ENCODE peak calls at places on chromosome 4, in five cellular contexts. N is cardiac fibroblast, Z is fibroblast of lung, L is heart right ventricle, D is NB4. H is an unnamed sample.
A peak's percentile ranks its signal among the peaks of the same experiment; 100 is the strongest.

GRCh38 chr4:55549888-55550287 is 3.2 kb upstream of the CLOCK start:
- DNase-seq in N (peak; percentile 74), Z (peak; percentile 30), L (no peak), D (no peak), H (peak; percentile 82)

GRCh38 chr4:150578745-150579470 is 3.0 kb upstream of the MAB21L2 start:
- DNase-seq in N (peak; percentile 45), Z (peak; percentile 55), L (no peak), D (no peak), H (no peak)

GRCh38 chr4:28686618-28687017 is 1826.0 kb downstream of the STIM2 start:
- DNase-seq in N (peak; percentile 61), Z (peak; percentile 6), L (peak; percentile 9), D (peak; percentile 66), H (peak; percentile 53)

GRCh38 chr4:19298998-19299397 is 952.7 kb upstream of the SLIT2 start:
- DNase-seq in N (peak; percentile 7), Z (no peak), L (no peak), D (no peak), H (peak; percentile 61)

GRCh38 chr4:182246401-182247205 is 3.4 kb downstream of the TENM3 start:
- DNase-seq in N (peak; percentile 24), Z (peak; percentile 57), L (no peak), D (no peak), H (peak; percentile 31)

GRCh38 chr4:2795558-2796260 is 2.8 kb downstream of the SH3BP2 start:
- DNase-seq in N (no peak), Z (no peak), L (peak; percentile 29), D (no peak), H (no peak)

GRCh38 chr4:7356667-7357295 is 77.9 kb downstream of the PSAPL1 start:
- DNase-seq in N (no peak), Z (no peak), L (no peak), D (no peak), H (no peak)

GRCh38 chr4:1628892-1629703 is 55.0 kb downstream of the FAM53A start:
- DNase-seq in N (peak; percentile 47), Z (peak; percentile 15), L (peak; percentile 62), D (peak; percentile 67), H (peak; percentile 28)

GRCh38 chr4:139153411-139154133 is 23.4 kb downstream of the ELF2 start:
- DNase-seq in N (peak; percentile 22), Z (no peak), L (no peak), D (no peak), H (no peak)

GRCh38 chr4:175891863-175892262 is 79.8 kb upstream of the GPM6A start:
- DNase-seq in N (peak; percentile 17), Z (peak; percentile 44), L (no peak), D (peak; percentile 19), H (peak; percentile 22)

GRCh38 chr4:76055421-76055820 is 19.1 kb upstream of the ART3 start:
- DNase-seq in N (no peak), Z (no peak), L (no peak), D (no peak), H (no peak)

GRCh38 chr4:10054571-10055041 is 33.3 kb upstream of the SLC2A9 start:
- DNase-seq in N (peak; percentile 79), Z (no peak), L (no peak), D (no peak), H (no peak)

GRCh38 chr4:113673450-113673849 is 88.1 kb downstream of the CAMK2D start:
- DNase-seq in N (peak; percentile 41), Z (no peak), L (no peak), D (peak; percentile 38), H (peak; percentile 44)

GRCh38 chr4:41652971-41653370 is 95.6 kb downstream of the PHOX2B start:
- DNase-seq in N (no peak), Z (no peak), L (no peak), D (no peak), H (no peak)

GRCh38 chr4:168409089-168409801 is 71.0 kb downstream of the DDX60L start:
- DNase-seq in N (peak; percentile 58), Z (peak; percentile 33), L (no peak), D (no peak), H (peak; percentile 59)

GRCh38 chr4:85391568-85392410 is 83.2 kb upstream of the ARHGAP24 start:
- DNase-seq in N (peak; percentile 39), Z (no peak), L (no peak), D (no peak), H (peak; percentile 29)

GRCh38 chr4:81040175-81040659 is 9.7 kb downstream of the BMP3 start:
- DNase-seq in N (peak; percentile 49), Z (peak; percentile 56), L (no peak), D (peak; percentile 44), H (peak; percentile 39)

GRCh38 chr4:17189322-17189721 is 290.9 kb upstream of the LDB2 start:
- DNase-seq in N (peak; percentile 55), Z (peak; percentile 87), L (no peak), D (no peak), H (peak; percentile 77)

GRCh38 chr4:113069212-113069892 is 19.9 kb downstream of the ANK2 start:
- DNase-seq in N (peak; percentile 22), Z (peak; percentile 14), L (no peak), D (peak; percentile 18), H (peak; percentile 79)

GRCh38 chr4:26726655-26727387 is 133.8 kb upstream of the STIM2 start:
- DNase-seq in N (no peak), Z (no peak), L (no peak), D (no peak), H (no peak)

GRCh38 chr4:17097369-17097768 is 198.9 kb upstream of the LDB2 start:
- DNase-seq in N (no peak), Z (no peak), L (no peak), D (no peak), H (no peak)

GRCh38 chr4:14771091-14771490 is 231.2 kb upstream of the CPEB2 start:
- DNase-seq in N (no peak), Z (peak; percentile 87), L (no peak), D (no peak), H (peak; percentile 50)

GRCh38 chr4:149145803-149146202 is 669.8 kb downstream of the IQCM start:
- DNase-seq in N (peak; percentile 47), Z (no peak), L (no peak), D (no peak), H (peak; percentile 77)

GRCh38 chr4:17562157-17562556 is 14.8 kb upstream of the LAP3 start:
- DNase-seq in N (no peak), Z (no peak), L (no peak), D (peak; percentile 49), H (no peak)

DNA sequence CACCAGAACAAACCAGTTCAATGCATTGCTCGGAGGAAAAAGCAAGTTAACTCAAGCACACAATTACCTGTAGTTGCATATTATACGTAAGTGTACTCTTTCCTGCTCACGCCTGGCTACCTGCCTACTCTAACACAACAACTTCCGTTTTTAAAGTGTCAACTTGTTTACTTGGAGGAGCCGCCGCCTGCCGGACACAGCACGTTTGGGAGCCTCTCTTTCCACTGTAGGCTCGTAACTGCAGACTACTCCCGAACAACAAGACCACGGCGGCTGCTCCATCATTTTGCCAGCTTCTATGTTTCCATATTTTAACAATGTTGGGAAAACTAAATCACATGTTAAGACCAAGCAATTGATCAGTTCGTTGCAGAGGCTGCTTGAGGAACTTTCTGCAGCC is 882 bp downstream of the MTNR1A start:
- DNase-seq in N (peak; percentile 36), Z (peak; percentile 20), L (no peak), D (no peak), H (peak; percentile 17)
- H3K4me3 ChIP-seq in N (no peak overlapping the region), Z (peak overlapping the region; percentile 45), L (no peak overlapping the region), D (no peak overlapping the region), H (no peak overlapping the region)

GRCh38 chr4:183716302-183716701 is 57.2 kb downstream of the TRAPPC11 start:
- DNase-seq in N (no peak), Z (no peak), L (no peak), D (no peak), H (no peak)

GRCh38 chr4:183723561-183724228 is 64.6 kb downstream of the TRAPPC11 start:
- DNase-seq in N (no peak), Z (no peak), L (no peak), D (no peak), H (no peak)

GRCh38 chr4:183722738-183723560 is 63.9 kb downstream of the TRAPPC11 start:
- DNase-seq in N (peak; percentile 17), Z (peak; percentile 15), L (peak; percentile 75), D (peak; percentile 83), H (peak; percentile 4)

GRCh38 chr4:183718876-183719275 is 59.8 kb downstream of the TRAPPC11 start:
- DNase-seq in N (no peak), Z (no peak), L (no peak), D (no peak), H (no peak)

DNA sequence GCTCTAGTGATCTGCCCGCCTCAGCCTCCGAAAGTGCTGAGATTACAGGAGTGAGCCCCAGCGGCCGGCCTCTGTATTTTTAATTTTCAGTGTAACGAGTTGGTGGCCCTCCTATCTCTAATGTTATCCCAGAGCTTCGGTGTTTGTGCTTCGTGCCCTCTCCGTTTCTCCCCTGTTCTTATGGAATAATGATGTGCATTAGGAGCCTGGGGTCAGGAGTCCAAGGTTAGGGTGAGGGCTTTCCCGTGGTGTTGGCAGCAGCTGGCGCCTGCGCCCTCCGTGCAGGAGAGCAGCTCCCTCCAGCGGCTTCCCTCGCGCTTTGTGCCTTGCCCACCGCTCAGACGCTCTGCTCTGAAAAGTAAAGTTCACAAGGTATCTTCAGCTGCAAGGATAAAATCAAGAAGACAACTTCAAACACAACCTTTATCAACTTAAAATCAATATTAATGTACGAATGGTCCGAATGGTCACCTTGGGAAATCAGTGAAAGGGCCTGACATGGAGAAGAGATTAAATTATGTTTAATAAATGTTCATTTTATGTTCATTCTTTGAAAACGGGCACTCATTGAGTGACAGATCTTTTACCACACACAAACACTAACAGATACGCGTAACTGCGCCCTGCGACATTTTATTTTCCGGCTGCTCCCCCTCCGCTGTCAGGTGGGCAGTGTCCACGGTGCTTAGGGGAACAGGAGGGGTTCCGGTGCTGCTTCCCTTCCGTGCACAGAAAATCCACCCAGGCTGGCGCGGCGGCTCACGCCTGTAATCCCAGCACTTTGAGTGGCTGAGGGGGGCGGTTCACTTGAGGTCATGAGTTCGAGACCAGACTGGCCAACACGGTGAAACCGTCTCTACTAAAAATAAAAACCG is 62.4 kb downstream of the TRAPPC11 start:
- DNase-seq in N (peak; percentile 55), Z (peak; percentile 60), L (peak; percentile 83), D (peak; percentile 77), H (peak; percentile 63)
- TF ChIP-seq CTCF in N (peak; percentile 66), Z (peak; percentile 37), L (peak; percentile 58), D (peak; percentile 64), H (peak; percentile 56)

GRCh38 chr4:99651811-99652545 is 5.7 kb downstream of the C4orf54 start:
- DNase-seq in N (no peak), Z (no peak), L (no peak), D (no peak), H (no peak)
- H3K4me3 ChIP-seq in N (no peak overlapping the region), Z (no peak overlapping the region), L (no peak overlapping the region), D (no peak overlapping the region), H (no peak overlapping the region)

DNA sequence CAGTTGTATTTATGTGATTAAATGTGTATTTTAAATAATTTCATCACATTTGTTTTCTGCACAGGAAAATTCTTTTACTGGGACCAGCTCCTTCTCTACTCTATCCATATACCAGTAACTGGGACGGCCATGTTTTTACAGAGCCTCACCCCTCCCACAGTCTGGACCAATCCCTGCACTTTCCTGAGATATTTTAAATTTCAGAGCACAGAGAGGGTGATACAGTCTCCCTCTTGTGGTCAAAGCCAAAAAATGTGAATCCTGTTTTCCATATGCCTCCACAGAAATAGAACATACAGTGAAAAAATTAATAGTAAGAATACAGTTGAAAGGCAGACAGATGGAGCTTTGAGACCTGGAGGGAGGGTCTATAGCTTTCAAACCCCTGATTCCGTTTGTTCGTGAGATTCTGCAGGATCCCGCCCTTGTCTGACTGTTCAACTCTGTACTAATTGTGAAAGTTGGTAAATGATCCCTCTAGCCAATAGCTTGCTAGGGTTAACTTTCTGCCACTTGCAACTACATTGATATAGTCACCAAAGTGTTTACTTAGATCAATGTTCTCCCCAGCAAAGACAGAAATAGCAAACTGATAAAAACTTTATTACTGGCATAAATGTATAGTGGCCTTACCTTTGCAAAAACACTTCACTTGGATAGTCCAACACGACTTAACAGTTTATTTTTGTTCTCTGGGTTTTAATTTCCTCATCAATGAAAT is 172.2 kb downstream of the PPARGC1A start:
- DNase-seq in N (peak; percentile 34), Z (peak; percentile 50), L (no peak), D (peak; percentile 41), H (peak; percentile 42)
- TF ChIP-seq CTCF in N (peak; percentile 33), Z (peak; percentile 36), L (peak; percentile 27), D (peak; percentile 49), H (peak; percentile 42)